ENCODE peak calls at places on chromosome 10, in ten cellular contexts. One of them, this sample, is unnamed.

GRCh38 chr10:78548369-78548985 is 514.8 kb downstream of the RPS24 start:
- DNase-seq in HEK293T: no peak
- DNase-seq in HuH-7.5: no peak
- DNase-seq in Peyer's patch: no peak
- DNase-seq in AG20443: no peak
- DNase-seq in fibroblast of gingiva: no peak
- DNase-seq in mucosa of descending colon: no peak
- DNase-seq in smooth muscle cell of the brain vasculature: no peak
- DNase-seq in lung microvascular endothelial cell: no peak
- DNase-seq in GM20000: no peak
- DNase-seq in this sample: no peak

GRCh38 chr10:97531401-97531985 is 32.8 kb downstream of the UBTD1 start:
- DNase-seq in fibroblast of gingiva: no peak
- DNase-seq in mucosa of descending colon: no peak
- DNase-seq in smooth muscle cell of the brain vasculature: no peak
- DNase-seq in GM20000: no peak
- DNase-seq in AG20443: no peak
- DNase-seq in lung microvascular endothelial cell: peak
- DNase-seq in HEK293T: no peak
- DNase-seq in Peyer's patch: no peak
- DNase-seq in HuH-7.5: no peak
- DNase-seq in this sample: no peak

GRCh38 chr10:91034494-91035157 is 113.7 kb upstream of the ANKRD1 start:
- DNase-seq in AG20443: peak
- DNase-seq in Peyer's patch: peak
- DNase-seq in fibroblast of gingiva: peak
- DNase-seq in GM20000: no peak
- DNase-seq in lung microvascular endothelial cell: peak
- DNase-seq in HuH-7.5: no peak
- DNase-seq in HEK293T: peak
- DNase-seq in mucosa of descending colon: peak
- DNase-seq in smooth muscle cell of the brain vasculature: no peak
- DNase-seq in this sample: no peak

GRCh38 chr10:7121154-7121797 is 289.6 kb downstream of the SFMBT2 start:
- DNase-seq in Peyer's patch: peak
- DNase-seq in HEK293T: peak
- DNase-seq in GM20000: peak
- DNase-seq in smooth muscle cell of the brain vasculature: no peak
- DNase-seq in HuH-7.5: peak
- DNase-seq in AG20443: peak
- DNase-seq in mucosa of descending colon: no peak
- DNase-seq in fibroblast of gingiva: no peak
- DNase-seq in lung microvascular endothelial cell: peak
- DNase-seq in this sample: peak

GRCh38 chr10:32323051-32323450 is 23.9 kb downstream of the EPC1 start:
- DNase-seq in HEK293T: no peak
- DNase-seq in smooth muscle cell of the brain vasculature: no peak
- DNase-seq in HuH-7.5: no peak
- DNase-seq in AG20443: no peak
- DNase-seq in Peyer's patch: no peak
- DNase-seq in fibroblast of gingiva: no peak
- DNase-seq in lung microvascular endothelial cell: no peak
- DNase-seq in GM20000: no peak
- DNase-seq in mucosa of descending colon: no peak
- DNase-seq in this sample: no peak

GRCh38 chr10:32347363-32347735 is 391 bp upstream of the EPC1 start:
- DNase-seq in smooth muscle cell of the brain vasculature: no peak
- DNase-seq in mucosa of descending colon: no peak
- DNase-seq in lung microvascular endothelial cell: no peak
- DNase-seq in HuH-7.5: no peak
- DNase-seq in HEK293T: no peak
- DNase-seq in AG20443: no peak
- DNase-seq in Peyer's patch: no peak
- DNase-seq in fibroblast of gingiva: no peak
- DNase-seq in GM20000: no peak
- DNase-seq in this sample: no peak

GRCh38 chr10:24318517-24318916 is 109.6 kb downstream of the KIAA1217 start:
- DNase-seq in smooth muscle cell of the brain vasculature: no peak
- DNase-seq in Peyer's patch: no peak
- DNase-seq in fibroblast of gingiva: no peak
- DNase-seq in lung microvascular endothelial cell: no peak
- DNase-seq in HEK293T: no peak
- DNase-seq in GM20000: no peak
- DNase-seq in HuH-7.5: no peak
- DNase-seq in AG20443: no peak
- DNase-seq in mucosa of descending colon: no peak
- DNase-seq in this sample: no peak

GRCh38 chr10:114045071-114045737 is 1.5 kb downstream of the ADRB1 start:
- DNase-seq in AG20443: peak
- DNase-seq in GM20000: peak
- DNase-seq in Peyer's patch: peak
- DNase-seq in smooth muscle cell of the brain vasculature: no peak
- DNase-seq in HEK293T: no peak
- DNase-seq in fibroblast of gingiva: no peak
- DNase-seq in lung microvascular endothelial cell: peak
- DNase-seq in HuH-7.5: peak
- DNase-seq in mucosa of descending colon: peak
- DNase-seq in this sample: no peak

GRCh38 chr10:72084094-72084459 is 4.3 kb downstream of the SPOCK2 start:
- DNase-seq in Peyer's patch: peak
- DNase-seq in AG20443: no peak
- DNase-seq in mucosa of descending colon: no peak
- DNase-seq in GM20000: no peak
- DNase-seq in HEK293T: no peak
- DNase-seq in smooth muscle cell of the brain vasculature: no peak
- DNase-seq in lung microvascular endothelial cell: no peak
- DNase-seq in HuH-7.5: no peak
- DNase-seq in fibroblast of gingiva: no peak
- DNase-seq in this sample: peak

GRCh38 chr10:1255166-1255565 is 199.0 kb downstream of the WDR37 start:
- DNase-seq in lung microvascular endothelial cell: no peak
- DNase-seq in fibroblast of gingiva: no peak
- DNase-seq in Peyer's patch: no peak
- DNase-seq in smooth muscle cell of the brain vasculature: no peak
- DNase-seq in mucosa of descending colon: no peak
- DNase-seq in HuH-7.5: no peak
- DNase-seq in HEK293T: no peak
- DNase-seq in AG20443: no peak
- DNase-seq in GM20000: no peak
- DNase-seq in this sample: no peak

GRCh38 chr10:8910314-8910713 is 855.8 kb downstream of the GATA3 start:
- DNase-seq in mucosa of descending colon: no peak
- DNase-seq in Peyer's patch: no peak
- DNase-seq in fibroblast of gingiva: no peak
- DNase-seq in HuH-7.5: no peak
- DNase-seq in lung microvascular endothelial cell: no peak
- DNase-seq in GM20000: no peak
- DNase-seq in smooth muscle cell of the brain vasculature: no peak
- DNase-seq in AG20443: no peak
- DNase-seq in HEK293T: no peak
- DNase-seq in this sample: no peak

This sample was measured in activated T-helper 2 cell treated with anti-CD3 and anti-CD28 coated beads, Interferon-gamma antibody, Interleukin-2, Interleukin-4, amounts not matched to agents 10 μg/mL and 5 μg/mL and 100 μg/mL, durations not matched to agents 14 hours and 24 hours and 36 hours.